ENCODE peak calls at places on chromosome 4, in five cellular contexts. L, U, Q, H and J are unnamed samples.

GRCh38 chr4:25928320-25928955 is 14.4 kb downstream of the SMIM20 start:
- DNase-seq in L (no peak), U (no peak), Q (no peak), H (no peak), J (no peak)

GRCh38 chr4:658031-658667 is 15.9 kb downstream of the ATP5ME start:
- DNase-seq in L (no peak), U (no peak), Q (no peak), H (no peak), J (no peak)

GRCh38 chr4:40953253-40954118 is 203.7 kb downstream of the NSUN7 start:
- DNase-seq in L (peak), U (peak), Q (peak), H (no peak), J (no peak)

GRCh38 chr4:28702571-28702970 is 1841.9 kb downstream of the STIM2 start:
- DNase-seq in L (no peak), U (no peak), Q (peak), H (no peak), J (no peak)

GRCh38 chr4:25346913-25347312 is 30.1 kb upstream of the ANAPC4 start:
- DNase-seq in L (no peak), U (no peak), Q (no peak), H (no peak), J (no peak)

GRCh38 chr4:53196872-53197759 is 168.7 kb downstream of the SCFD2 start:
- DNase-seq in L (no peak), U (no peak), Q (peak), H (peak), J (no peak)

GRCh38 chr4:117134386-117134785 is 49.0 kb upstream of the TRAM1L1 start:
- DNase-seq in L (no peak), U (peak), Q (peak), H (peak), J (no peak)

GRCh38 chr4:6340446-6341015 is 70.9 kb downstream of the WFS1 start:
- DNase-seq in L (no peak), U (no peak), Q (no peak), H (no peak), J (no peak)

GRCh38 chr4:75107703-75108612 is 175.0 kb downstream of the PARM1 start:
- DNase-seq in L (no peak), U (no peak), Q (peak), H (no peak), J (no peak)

GRCh38 chr4:155759372-155760252 is 791 bp downstream of the GUCY1B1 start:
- DNase-seq in L (peak), U (peak), Q (peak), H (peak), J (peak)

GRCh38 chr4:177251237-177251636 is 58.4 kb upstream of the NEIL3 start:
- DNase-seq in L (no peak), U (no peak), Q (no peak), H (no peak), J (no peak)

GRCh38 chr4:166838975-166839614 is 395.2 kb downstream of the SPOCK3 start:
- DNase-seq in L (no peak), U (no peak), Q (no peak), H (no peak), J (no peak)

GRCh38 chr4:60201052-60201673 is 999.0 kb upstream of the ADGRL3 start:
- DNase-seq in L (no peak), U (peak), Q (peak), H (peak), J (no peak)

GRCh38 chr4:55340246-55340645 is 5.8 kb upstream of the SRD5A3 start:
- DNase-seq in L (no peak), U (no peak), Q (peak), H (no peak), J (no peak)

GRCh38 chr4:96913437-96914075 is 1073.7 kb downstream of the PDHA2 start:
- DNase-seq in L (no peak), U (peak), Q (no peak), H (no peak), J (no peak)

GRCh38 chr4:749771-750666 is 44.4 kb downstream of the PCGF3 start:
- DNase-seq in L (no peak), U (no peak), Q (peak), H (no peak), J (no peak)

GRCh38 chr4:95715830-95716229 is 124.1 kb upstream of the PDHA2 start:
- DNase-seq in L (no peak), U (no peak), Q (no peak), H (no peak), J (no peak)

GRCh38 chr4:130747842-130748241 is 1651.9 kb downstream of the C4orf33 start:
- DNase-seq in L (no peak), U (no peak), Q (peak), H (no peak), J (no peak)

GRCh38 chr4:336893-337142 is 796 bp upstream of the ZNF141 start:
- DNase-seq in L (no peak), U (no peak), Q (no peak), H (peak), J (no peak)

GRCh38 chr4:84647307-84647884 is 64.5 kb downstream of the CDS1 start:
- DNase-seq in L (no peak), U (no peak), Q (peak), H (no peak), J (no peak)

GRCh38 chr4:52560844-52561280 is 98.2 kb downstream of the USP46 start:
- DNase-seq in L (no peak), U (no peak), Q (peak), H (no peak), J (no peak)

GRCh38 chr4:31411606-31412005 is 691.4 kb downstream of the PCDH7 start:
- DNase-seq in L (no peak), U (no peak), Q (no peak), H (no peak), J (no peak)

GRCh38 chr4:140071806-140072205 is 82.2 kb downstream of the MAML3 start:
- DNase-seq in L (peak), U (no peak), Q (peak), H (peak), J (no peak)

GRCh38 chr4:133402616-133403015 is 253.5 kb downstream of the PCDH10 start:
- DNase-seq in L (no peak), U (no peak), Q (no peak), H (no peak), J (no peak)

GRCh38 chr4:121707344-121707743 is 10.6 kb upstream of the ANXA5 start:
- DNase-seq in L (no peak), U (no peak), Q (no peak), H (no peak), J (no peak)

GRCh38 chr4:15961778-15962510 is 1.0 kb downstream of the FGFBP2 start:
- DNase-seq in L (peak), U (no peak), Q (no peak), H (no peak), J (no peak)

GRCh38 chr4:16693641-16694040 is 204.8 kb downstream of the LDB2 start:
- DNase-seq in L (no peak), U (no peak), Q (no peak), H (no peak), J (no peak)

GRCh38 chr4:81919810-81920209 is 448.1 kb upstream of the RASGEF1B start:
- DNase-seq in L (no peak), U (no peak), Q (no peak), H (peak), J (no peak)

GRCh38 chr4:84530871-84531270 is 31.8 kb upstream of the NKX6-1 start:
- DNase-seq in L (no peak), U (no peak), Q (peak), H (no peak), J (no peak)

GRCh38 chr4:120554086-120554485 is 368.4 kb downstream of the PRDM5 start:
- DNase-seq in L (no peak), U (no peak), Q (no peak), H (no peak), J (no peak)

GRCh38 chr4:30386266-30386895 is 333.8 kb upstream of the PCDH7 start:
- DNase-seq in L (no peak), U (no peak), Q (peak), H (no peak), J (no peak)

GRCh38 chr4:62940229-62940628 is 1469.0 kb downstream of the TECRL start:
- DNase-seq in L (no peak), U (no peak), Q (no peak), H (no peak), J (no peak)

GRCh38 chr4:63221477-63221876 is 1187.8 kb downstream of the TECRL start:
- DNase-seq in L (no peak), U (no peak), Q (no peak), H (no peak), J (no peak)

GRCh38 chr4:878796-879729 is 53.1 kb downstream of the GAK start:
- DNase-seq in L (no peak), U (no peak), Q (no peak), H (no peak), J (no peak)

GRCh38 chr4:3607690-3608514 is 75.7 kb upstream of the LRPAP1 start:
- DNase-seq in L (no peak), U (no peak), Q (no peak), H (no peak), J (no peak)

GRCh38 chr4:25440478-25441030 is 63.5 kb downstream of the ANAPC4 start:
- DNase-seq in L (peak), U (peak), Q (no peak), H (no peak), J (no peak)

GRCh38 chr4:169030575-169030982 is 20.5 kb upstream of the CBR4 start:
- DNase-seq in L (no peak), U (no peak), Q (peak), H (no peak), J (no peak)

GRCh38 chr4:15455290-15455689 is 14.4 kb upstream of the CC2D2A start:
- DNase-seq in L (no peak), U (no peak), Q (peak), H (no peak), J (no peak)

GRCh38 chr4:37885496-37885895 is 5.4 kb upstream of the TBC1D1 start:
- DNase-seq in L (peak), U (no peak), Q (peak), H (no peak), J (no peak)

GRCh38 chr4:88062843-88063242 is 55.4 kb downstream of the PKD2 start:
- DNase-seq in L (no peak), U (no peak), Q (no peak), H (no peak), J (no peak)
- TF ChIP-seq CTCF in L (no peak), U (no peak), Q (no peak), H (no peak), J (no peak)

GRCh38 chr4:112522389-112522788 is 6.4 kb upstream of the NEUROG2 start:
- DNase-seq in L (no peak), U (no peak), Q (no peak), H (no peak), J (no peak)

GRCh38 chr4:112523764-112524505 is 8.0 kb upstream of the NEUROG2 start:
- DNase-seq in L (peak), U (no peak), Q (peak), H (peak), J (peak)

GRCh38 chr4:112520598-112521122 is 4.7 kb upstream of the NEUROG2 start:
- DNase-seq in L (no peak), U (no peak), Q (no peak), H (no peak), J (no peak)

GRCh38 chr4:112521123-112522116 is 5.4 kb upstream of the NEUROG2 start:
- DNase-seq in L (no peak), U (no peak), Q (no peak), H (no peak), J (peak)

DNA sequence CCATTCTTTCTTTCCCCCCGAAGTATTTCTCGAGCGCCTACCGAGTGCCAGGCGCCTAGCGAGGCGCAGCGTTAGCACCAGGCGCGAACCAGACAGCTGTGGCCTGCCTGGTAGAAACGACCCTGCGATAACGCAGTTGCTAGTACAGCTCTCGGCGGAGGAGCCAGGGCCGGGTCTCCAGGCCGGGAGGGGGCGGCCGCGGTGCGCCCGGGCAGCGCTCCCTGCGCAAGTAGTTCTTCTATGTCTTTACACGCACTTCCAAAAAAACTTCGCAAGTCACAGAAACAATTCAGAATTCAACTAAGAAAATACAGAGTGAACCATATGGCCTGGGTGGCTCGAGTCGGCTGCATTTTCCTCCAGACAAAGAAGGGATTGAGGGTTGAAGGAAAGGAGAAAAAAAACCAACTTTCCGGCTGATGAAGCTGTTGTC is 7.0 kb upstream of the NEUROG2 start:
- DNase-seq in L (no peak), U (no peak), Q (peak), H (peak), J (peak)
- TF ChIP-seq CTCF in L (no peak), U (no peak), Q (no peak), H (no peak), J (no peak)

GRCh38 chr4:77158487-77158861 is 1.5 kb downstream of the CCNG2 start:
- DNase-seq in L (no peak), U (no peak), Q (peak), H (no peak), J (no peak)

GRCh38 chr4:77159798-77160197 is 2.8 kb downstream of the CCNG2 start:
- DNase-seq in L (no peak), U (no peak), Q (no peak), H (no peak), J (no peak)

GRCh38 chr4:77156912-77157858 is at the start of gene CCNG2:
- DNase-seq in L (peak), U (peak), Q (peak), H (peak), J (peak)

GRCh38 chr4:77156533-77156911 is 485 bp upstream of the CCNG2 start:
- DNase-seq in L (peak), U (peak), Q (peak), H (peak), J (no peak)

DNA sequence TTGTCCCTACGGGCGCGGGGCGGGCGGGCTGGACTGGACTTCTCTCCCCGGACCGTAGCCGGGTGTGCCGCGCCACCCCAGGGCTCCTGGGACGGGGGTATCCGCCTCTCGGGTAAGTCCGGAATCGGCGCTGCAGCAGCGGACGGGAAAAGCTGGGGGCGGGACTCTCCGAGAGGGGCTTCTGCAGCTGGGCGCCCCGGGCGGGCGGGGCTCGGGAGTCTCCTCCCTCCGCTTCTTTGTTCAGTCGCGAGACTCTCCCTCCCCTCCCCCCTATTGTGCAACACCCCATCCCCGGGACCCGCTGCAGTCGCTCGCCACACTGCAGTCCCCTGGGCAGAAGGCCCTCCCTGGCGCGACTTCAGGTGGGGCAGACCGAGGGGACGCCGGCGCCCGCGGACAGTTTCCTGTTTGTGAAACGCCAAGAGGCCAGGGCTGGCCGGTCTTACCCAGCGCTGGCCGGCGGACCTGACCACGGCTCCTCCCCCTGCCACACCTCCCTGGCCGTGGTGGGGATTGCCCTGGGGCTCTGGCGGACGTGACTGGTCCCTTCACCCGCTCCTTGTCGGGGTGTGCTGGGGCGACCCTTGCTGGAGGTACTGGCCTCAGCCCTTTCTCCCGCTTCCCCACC is 966 bp downstream of the CCNG2 start:
- DNase-seq in L (peak), U (peak), Q (peak), H (peak), J (peak)
- TF ChIP-seq CTCF in L (no peak), U (no peak), Q (no peak), H (no peak), J (no peak)

DNA sequence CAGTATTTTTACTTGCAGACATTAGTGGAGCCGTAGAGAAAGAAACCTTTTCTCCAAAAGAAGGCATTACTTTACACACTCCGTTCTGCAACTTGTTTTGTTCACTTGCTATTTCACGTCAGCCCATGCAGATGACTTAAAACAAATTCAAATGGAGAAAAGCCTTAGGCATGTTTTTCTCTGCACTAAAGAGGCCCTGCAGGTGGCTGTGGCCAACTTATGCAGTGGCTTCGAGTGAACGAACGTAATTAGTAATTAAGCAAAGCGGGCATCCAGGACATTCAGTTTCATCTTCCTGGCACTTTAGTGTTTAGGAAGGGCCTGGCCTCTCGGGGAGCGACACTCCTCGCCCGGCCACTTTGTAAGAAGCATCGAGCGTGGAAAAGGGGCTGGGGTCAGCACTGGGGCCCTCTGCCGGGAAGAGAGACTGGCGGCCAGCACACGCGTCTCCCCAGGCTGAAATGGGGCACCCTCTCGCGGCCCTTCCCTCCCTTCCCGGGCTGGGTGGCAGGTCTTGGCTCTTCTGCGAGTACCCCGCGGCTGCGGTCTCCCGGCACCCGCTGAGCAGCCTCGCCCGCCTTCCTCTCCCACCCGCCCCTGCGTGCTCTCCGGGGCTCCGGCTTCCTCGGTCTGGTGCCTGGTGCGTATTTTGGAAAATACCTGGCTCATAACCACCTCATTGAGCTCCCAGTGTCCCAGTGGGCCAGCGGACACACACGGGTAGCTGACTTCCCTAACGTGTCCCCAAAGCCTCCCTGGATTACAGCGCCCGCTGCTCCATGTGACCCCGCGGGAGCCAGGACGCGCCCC is 706 bp upstream of the CYP4V2 start:
- DNase-seq in L (peak), U (peak), Q (peak), H (peak), J (peak)
- TF ChIP-seq CTCF in L (peak), U (no peak), Q (no peak), H (no peak), J (no peak)

GRCh38 chr4:143397887-143398286 is 61.2 kb downstream of the GAB1 start:
- DNase-seq in L (no peak), U (no peak), Q (no peak), H (no peak), J (no peak)

GRCh38 chr4:143395054-143395453 is 58.4 kb downstream of the GAB1 start:
- DNase-seq in L (no peak), U (no peak), Q (no peak), H (no peak), J (no peak)

GRCh38 chr4:143399113-143399949 is 62.7 kb downstream of the GAB1 start:
- DNase-seq in L (no peak), U (no peak), Q (peak), H (peak), J (no peak)

GRCh38 chr4:143397335-143397734 is 60.7 kb downstream of the GAB1 start:
- DNase-seq in L (no peak), U (no peak), Q (peak), H (no peak), J (no peak)

DNA sequence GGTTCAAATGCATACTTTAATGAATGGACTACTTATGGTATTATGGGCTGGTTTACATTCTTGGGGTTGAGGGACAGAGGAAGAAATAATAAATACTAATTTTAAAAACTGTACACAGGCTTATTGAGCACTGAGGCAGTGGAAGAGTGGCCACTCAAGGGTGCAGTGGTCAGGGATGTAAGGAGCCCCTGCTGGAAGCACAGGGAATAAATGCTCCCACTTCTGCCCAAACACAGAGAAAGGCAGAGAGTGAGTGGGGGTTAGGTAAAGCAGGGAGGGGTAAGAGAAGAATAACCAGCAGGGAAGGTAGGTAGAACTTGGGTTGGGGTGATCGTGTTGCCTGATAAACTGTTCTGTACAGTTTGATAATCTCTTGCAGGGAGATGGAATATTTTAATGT is 60.0 kb downstream of the GAB1 start:
- DNase-seq in L (no peak), U (no peak), Q (no peak), H (no peak), J (no peak)
- TF ChIP-seq CTCF in L (no peak), U (no peak), Q (peak), H (no peak), J (no peak)

DNA sequence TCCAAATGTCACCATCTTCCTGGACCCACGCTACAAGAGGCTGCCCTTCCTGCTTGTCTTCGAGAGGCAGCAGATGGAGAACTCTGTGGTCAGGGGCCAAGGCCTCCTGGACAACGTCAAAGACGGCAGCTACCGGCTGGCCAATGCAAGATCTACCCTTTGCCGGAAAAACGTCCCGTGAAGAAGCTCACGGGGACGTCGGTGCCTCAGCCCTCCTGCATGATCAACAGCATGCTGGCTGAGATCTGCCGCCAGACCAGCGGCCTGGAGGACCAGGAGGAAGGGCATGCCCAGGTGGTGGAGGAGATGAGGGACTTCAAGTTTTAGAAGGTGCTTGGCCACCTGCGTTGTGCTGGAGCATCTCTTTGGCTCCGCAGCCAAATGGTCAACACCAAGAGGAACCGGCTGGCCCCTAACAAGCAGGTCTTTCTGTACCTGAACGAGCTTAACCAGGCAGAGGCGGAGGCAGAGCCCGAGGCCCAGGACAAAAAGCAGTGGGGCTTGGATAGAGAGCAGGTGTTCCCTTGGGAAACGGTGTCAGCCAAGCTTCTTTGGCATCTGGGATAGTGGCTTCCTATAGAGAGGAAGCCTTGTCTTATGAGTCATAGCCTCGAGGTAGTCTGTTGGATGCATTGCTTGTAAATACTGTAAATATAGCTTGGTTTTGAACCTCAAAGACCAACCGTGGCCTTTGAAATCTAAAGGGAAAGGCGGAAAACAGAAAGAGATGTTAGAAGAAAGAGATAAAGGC is 94.8 kb upstream of the ELOVL6 start:
- DNase-seq in L (no peak), U (no peak), Q (no peak), H (no peak), J (no peak)
- TF ChIP-seq CTCF in L (no peak), U (no peak), Q (no peak), H (no peak), J (no peak)